ENCODE peak calls at places on chromosome X, in ten cellular contexts. Q is cardiac muscle cell, S is choroid plexus epithelial cell, F is RWPE1, V is left lung, T is HFFc6, X is HL-60, D is heart left ventricle, K is transverse colon, Z is omental fat pad. A is an unnamed sample.

GRCh38 chrX:64885850-64886249 is 90.4 kb downstream of the ZC4H2 start:
- DNase-seq in V (no peak), S (no peak), T (no peak), K (peak), X (no peak), Q (peak), Z (no peak), F (no peak), D (no peak), A (no peak)

GRCh38 chrX:76029385-76029784 is 143.5 kb upstream of the PBDC1 start:
- DNase-seq in Q (no peak), X (no peak), V (peak), S (no peak), F (no peak), Z (no peak), T (no peak), K (no peak), D (no peak), A (no peak)

GRCh38 chrX:9466115-9466495 is 1.2 kb downstream of the TBL1X start:
- DNase-seq in D (peak), K (peak), T (no peak), Z (no peak), Q (peak), F (no peak), V (peak), X (no peak), S (no peak), A (no peak)

GRCh38 chrX:47568656-47569295 is 7.8 kb downstream of the ARAF start:
- DNase-seq in X (no peak), Q (peak), F (no peak), D (no peak), K (no peak), Z (no peak), S (no peak), T (no peak), V (no peak), A (no peak)

GRCh38 chrX:7225338-7225737 is 77.4 kb upstream of the PUDP start:
- DNase-seq in K (no peak), Q (peak), F (no peak), Z (no peak), V (no peak), T (no peak), X (no peak), D (no peak), S (no peak), A (no peak)

GRCh38 chrX:154304901-154305300 is 9.3 kb downstream of the TKTL1 start:
- DNase-seq in D (no peak), X (no peak), K (no peak), Z (no peak), S (no peak), F (no peak), V (no peak), Q (no peak), T (no peak), A (no peak)

GRCh38 chrX:133580630-133581029 is 165.3 kb upstream of the GPC4 start:
- DNase-seq in K (no peak), F (no peak), V (no peak), S (no peak), X (no peak), T (no peak), Q (no peak), Z (no peak), D (no peak), A (no peak)

GRCh38 chrX:47583240-47583861 is 1.1 kb downstream of the TIMP1 start:
- DNase-seq in X (no peak), Q (no peak), F (no peak), T (no peak), Z (no peak), V (no peak), D (no peak), K (no peak), S (no peak), A (no peak)

GRCh38 chrX:71070531-71070930 is 2.4 kb upstream of the SNX12 start:
- DNase-seq in X (no peak), Z (no peak), V (no peak), S (no peak), K (no peak), Q (no peak), T (no peak), F (no peak), D (no peak), A (no peak)

GRCh38 chrX:130170752-130171445 is 863 bp upstream of the RAB33A start:
- DNase-seq in Q (peak), D (peak), T (no peak), K (peak), X (peak), S (peak), F (no peak), V (peak), Z (no peak), A (no peak)

GRCh38 chrX:15107367-15107988 is 162.4 kb downstream of the ASB9 start:
- DNase-seq in D (no peak), X (no peak), Q (no peak), F (no peak), V (no peak), S (no peak), Z (no peak), K (no peak), T (no peak), A (no peak)

GRCh38 chrX:35562395-35562794 is 235.7 kb upstream of the MAGEB16 start:
- DNase-seq in D (no peak), F (no peak), K (no peak), S (no peak), Q (no peak), X (no peak), Z (no peak), V (no peak), T (no peak), A (no peak)

GRCh38 chrX:38654302-38654701 is 93.0 kb downstream of the TSPAN7 start:
- DNase-seq in X (no peak), Z (no peak), F (peak), D (no peak), K (no peak), Q (peak), S (peak), T (peak), V (no peak), A (no peak)
- TF ChIP-seq CTCF in X (peak), Z (no peak), F (no peak), D (peak), K (peak), Q (peak), S (peak), T (peak), V (peak), A (peak)

GRCh38 chrX:119419898-119420297 is 20.8 kb downstream of the SLC25A43 start:
- DNase-seq in S (no peak), D (no peak), Q (no peak), F (no peak), V (no peak), K (no peak), T (no peak), Z (no peak), X (no peak), A (no peak)

GRCh38 chrX:119419146-119419545 is 20.0 kb downstream of the SLC25A43 start:
- DNase-seq in K (no peak), S (no peak), F (no peak), V (no peak), Z (no peak), D (no peak), X (no peak), Q (no peak), T (no peak), A (no peak)

GRCh38 chrX:119417376-119417775 is 18.2 kb downstream of the SLC25A43 start:
- DNase-seq in X (no peak), Z (no peak), T (no peak), S (no peak), Q (no peak), V (no peak), F (no peak), K (no peak), D (no peak), A (no peak)

GRCh38 chrX:119421306-119421705 is 22.2 kb downstream of the SLC25A43 start:
- DNase-seq in F (no peak), Z (no peak), K (no peak), Q (no peak), X (no peak), T (no peak), S (no peak), D (no peak), V (no peak), A (no peak)

GRCh38 chrX:119417842-119418241 is 18.7 kb downstream of the SLC25A43 start:
- DNase-seq in K (no peak), X (no peak), T (peak), V (no peak), Q (no peak), Z (no peak), D (no peak), S (peak), F (no peak), A (no peak)
- TF ChIP-seq CTCF in K (no peak), X (no peak), T (peak), V (no peak), Q (peak), Z (no peak), D (peak), S (peak), F (peak), A (peak)

DNA sequence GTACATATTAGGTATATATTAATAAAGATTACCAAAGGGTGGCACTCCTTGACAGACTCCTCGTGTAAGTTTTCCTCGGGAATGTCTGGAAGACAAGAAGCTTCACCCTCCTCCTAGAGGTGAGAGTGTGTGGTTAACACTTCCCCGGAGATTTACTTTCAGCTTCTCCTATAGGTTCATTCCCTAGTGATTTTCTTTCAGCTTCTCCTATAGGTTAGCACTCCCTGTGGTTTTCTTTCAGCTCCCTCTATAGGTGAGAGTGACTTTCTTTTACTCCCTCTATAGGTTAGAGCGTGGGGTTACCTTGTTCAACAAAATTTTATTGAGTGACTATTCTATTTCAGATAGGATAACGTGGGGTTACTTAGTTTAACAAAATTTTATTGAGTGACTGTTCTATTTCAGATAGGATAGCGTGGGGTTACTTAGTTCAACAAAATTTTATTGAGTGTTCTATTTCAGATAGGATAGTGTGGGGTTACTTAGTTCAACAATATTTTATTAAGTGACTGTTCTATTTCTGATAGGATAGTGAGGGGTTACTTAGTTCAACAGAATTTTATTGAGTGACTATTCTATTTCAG is 106.0 kb upstream of the PLAC1 start:
- DNase-seq in V (no peak), D (no peak), Z (no peak), X (peak), S (peak), T (peak), Q (no peak), K (no peak), F (peak), A (no peak)
- TF ChIP-seq CTCF in V (no peak), D (no peak), Z (no peak), X (no peak), S (peak), T (peak), Q (peak), K (no peak), F (no peak), A (peak)

GRCh38 chrX:54447461-54447860 is 7.3 kb downstream of the TSR2 start:
- DNase-seq in K (no peak), T (no peak), F (no peak), V (no peak), D (no peak), X (no peak), Z (no peak), S (peak), Q (peak), A (no peak)
- TF ChIP-seq CTCF in K (no peak), T (peak), F (no peak), V (no peak), D (no peak), X (peak), Z (no peak), S (peak), Q (peak), A (peak)

GRCh38 chrX:2627272-2627867 is 63.7 kb upstream of the CD99 start:
- DNase-seq in S (peak), K (peak), Z (no peak), F (peak), D (no peak), X (no peak), T (no peak), Q (peak), V (no peak), A (no peak)
- TF ChIP-seq CTCF in S (peak), K (peak), Z (no peak), F (peak), D (peak), X (no peak), T (peak), Q (peak), V (no peak), A (peak)

GRCh38 chrX:55488559-55489314 is 911 bp downstream of the USP51 start:
- DNase-seq in T (peak), V (peak), S (peak), Q (peak), Z (peak), D (peak), K (peak), F (peak), X (no peak), A (no peak)

GRCh38 chrX:55488268-55488558 is 1.4 kb downstream of the USP51 start:
- DNase-seq in Q (no peak), S (no peak), Z (no peak), K (no peak), F (no peak), T (no peak), D (no peak), X (no peak), V (no peak), A (no peak)

GRCh38 chrX:55490121-55490520 is 473 bp upstream of the USP51 start:
- DNase-seq in K (no peak), X (no peak), T (no peak), Q (no peak), D (no peak), V (no peak), S (no peak), F (no peak), Z (no peak), A (no peak)

GRCh38 chrX:55490974-55491373 is 1.3 kb upstream of the USP51 start:
- DNase-seq in F (no peak), V (no peak), D (no peak), K (no peak), Z (no peak), Q (no peak), S (no peak), T (no peak), X (no peak), A (no peak)

GRCh38 chrX:55489315-55490009 is at the start of gene USP51:
- DNase-seq in S (peak), T (no peak), Q (peak), Z (no peak), K (peak), X (no peak), F (no peak), D (peak), V (peak), A (no peak)
- TF ChIP-seq CTCF in S (peak), T (peak), Q (no peak), Z (no peak), K (no peak), X (no peak), F (peak), D (no peak), V (no peak), A (no peak)

DNA sequence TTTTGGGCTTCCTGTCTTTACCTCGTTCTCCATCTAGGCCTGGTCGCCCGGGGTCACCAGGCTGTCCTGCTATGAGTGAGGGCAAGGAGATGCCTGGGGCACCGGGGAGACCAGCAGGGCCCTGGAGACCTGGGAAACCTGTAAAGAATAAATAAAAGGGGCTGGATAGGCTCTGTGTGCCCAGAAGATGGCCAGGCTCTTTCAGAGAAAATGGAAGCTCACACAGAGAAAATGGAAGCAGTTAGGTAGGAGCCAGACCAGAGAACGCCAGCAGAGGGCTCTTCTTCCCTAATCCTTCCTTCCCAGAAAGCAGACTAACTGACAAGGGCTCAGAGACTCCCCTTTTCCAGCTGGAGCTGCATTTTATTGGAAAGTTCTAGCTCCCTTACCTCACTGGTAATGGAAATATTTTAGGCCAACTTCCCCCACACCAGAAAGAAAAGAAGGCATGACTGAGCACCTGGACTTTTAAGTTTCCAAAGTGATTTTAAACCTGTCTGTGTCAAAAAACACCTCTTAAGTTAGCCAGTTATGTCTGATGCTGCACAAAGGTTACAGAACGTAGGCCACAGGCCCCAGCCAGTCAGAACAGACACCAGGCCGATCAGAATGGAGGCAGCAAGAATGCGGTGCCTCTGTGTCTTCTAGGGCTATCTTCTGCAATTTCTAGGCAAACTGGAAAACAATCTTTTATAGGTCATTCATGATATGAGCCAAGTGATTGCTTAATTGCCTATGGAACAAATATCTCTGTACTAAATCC is 74.0 kb downstream of the ATG4A start:
- DNase-seq in Q (peak), F (peak), K (no peak), T (peak), X (no peak), V (no peak), D (no peak), Z (no peak), S (peak), A (no peak)
- TF ChIP-seq CTCF in Q (peak), F (no peak), K (no peak), T (peak), X (no peak), V (no peak), D (peak), Z (no peak), S (peak), A (peak)

GRCh38 chrX:140918398-140919043 is 83.9 kb upstream of the SPANXB1 start:
- DNase-seq in T (peak), Q (peak), F (peak), S (peak), V (no peak), X (peak), D (no peak), Z (no peak), K (peak), A (peak)
- TF ChIP-seq CTCF in T (peak), Q (peak), F (peak), S (peak), V (peak), X (no peak), D (peak), Z (no peak), K (peak), A (peak)

A was measured in kidney epithelial cell.